ENCODE peak calls at places on chromosomes 13 and 19, in eight cellular contexts. A, K, W, L, Y, X, Q and P are unnamed samples.

GRCh38 chr13:20566424-20566916 is 487 bp upstream of the IFT88 start:
- DNase-seq in W (peak), Q (peak), X (no peak), A (no peak), K (no peak), L (peak), Y (no peak), P (peak)

GRCh38 chr13:23918208-23918607 is 20.9 kb upstream of the C1QTNF9B start:
- DNase-seq in A (no peak), L (no peak), X (no peak), Y (no peak), Q (peak), W (no peak), K (no peak), P (no peak)

GRCh38 chr13:77300176-77301141 is 26.4 kb downstream of the MYCBP2 start:
- DNase-seq in W (no peak), Q (peak), X (no peak), Y (no peak), L (no peak), K (no peak), A (no peak), P (no peak)

GRCh38 chr13:33932765-33933406 is 114.9 kb downstream of the RFC3 start:
- DNase-seq in A (no peak), Y (no peak), K (no peak), L (no peak), Q (no peak), X (no peak), W (no peak), P (no peak)

GRCh38 chr13:81738364-81738763 is 1397.4 kb upstream of the SPRY2 start:
- DNase-seq in K (no peak), L (no peak), X (no peak), Q (peak), A (no peak), W (no peak), Y (no peak), P (peak)

GRCh38 chr13:40057228-40057627 is 401.8 kb downstream of the COG6 start:
- DNase-seq in L (no peak), Y (no peak), Q (no peak), K (no peak), A (no peak), X (no peak), W (no peak), P (no peak)

GRCh38 chr13:23754506-23754905 is 134.7 kb downstream of the MIPEP start:
- DNase-seq in L (no peak), A (no peak), W (no peak), Y (no peak), Q (no peak), X (no peak), K (peak), P (no peak)

GRCh38 chr13:21212138-21212775 is 35.8 kb downstream of the MRPL57 start:
- DNase-seq in A (no peak), K (no peak), Y (no peak), W (no peak), L (no peak), Q (no peak), X (no peak), P (no peak)

GRCh38 chr19:46660008-46660517 is 919 bp downstream of the DACT3 start:
- DNase-seq in Y (no peak), X (no peak), K (no peak), W (peak), A (peak), Q (no peak), L (no peak), P (no peak)

GRCh38 chr19:46015961-46016425 is 6.9 kb downstream of the PGLYRP1 start:
- DNase-seq in Q (no peak), L (no peak), Y (no peak), X (no peak), K (peak), A (no peak), W (no peak), P (no peak)

GRCh38 chr19:46639356-46640061 is 3.5 kb upstream of the GNG8 start:
- DNase-seq in K (peak), L (no peak), W (peak), Q (no peak), X (peak), A (no peak), Y (peak), P (no peak)

GRCh38 chr19:940591-941291 is 14.9 kb downstream of the ARID3A start:
- DNase-seq in L (peak), W (peak), X (peak), Y (peak), K (peak), Q (peak), A (no peak), P (peak)

GRCh38 chr13:35266412-35266811 is 210.1 kb downstream of the MAB21L1 start:
- DNase-seq in K (no peak), X (no peak), Q (no peak), L (no peak), A (no peak), W (no peak), Y (no peak), P (no peak)

GRCh38 chr13:39224841-39225240 is 186.6 kb downstream of the NHLRC3 start:
- DNase-seq in X (no peak), W (no peak), Y (no peak), K (no peak), A (no peak), Q (peak), L (no peak), P (no peak)

GRCh38 chr19:51136333-51136732 is 5.8 kb upstream of the SIGLEC7 start:
- DNase-seq in K (no peak), X (no peak), A (no peak), Y (peak), Q (no peak), L (no peak), W (no peak), P (no peak)

GRCh38 chr13:74767031-74767430 is 632.8 kb upstream of the KLF12 start:
- DNase-seq in L (no peak), Y (no peak), Q (peak), K (no peak), X (no peak), W (no peak), A (no peak), P (no peak)

GRCh38 chr19:19406878-19407639 is 1.6 kb downstream of the GATAD2A start:
- DNase-seq in X (no peak), A (no peak), Y (no peak), K (peak), W (peak), L (no peak), Q (peak), P (peak)

GRCh38 chr19:7152568-7152967 is 83.1 kb downstream of the ZNF557 start:
- DNase-seq in X (no peak), A (peak), L (no peak), K (no peak), W (no peak), Y (no peak), Q (no peak), P (no peak)

GRCh38 chr13:29454931-29455481 is 140.5 kb downstream of the SLC7A1 start:
- DNase-seq in Y (no peak), L (no peak), Q (peak), W (no peak), A (peak), X (no peak), K (peak), P (peak)

GRCh38 chr13:52104624-52105023 is 24.2 kb downstream of the NEK5 start:
- DNase-seq in W (no peak), K (no peak), Y (no peak), L (no peak), Q (no peak), A (no peak), X (no peak), P (no peak)

GRCh38 chr19:2186071-2186846 is 22.5 kb downstream of the DOT1L start:
- DNase-seq in A (no peak), K (no peak), X (peak), Y (peak), L (no peak), W (peak), Q (no peak), P (no peak)

GRCh38 chr19:18167975-18168645 is 5.5 kb upstream of the IFI30 start:
- DNase-seq in Y (peak), A (no peak), W (peak), X (no peak), L (no peak), K (peak), Q (peak), P (peak)

GRCh38 chr19:56538761-56539263 is at the start of gene ZFP28:
- DNase-seq in K (peak), Y (peak), A (peak), L (no peak), Q (no peak), X (peak), W (peak), P (no peak)

GRCh38 chr13:44272692-44273091 is 100.9 kb upstream of the SERP2 start:
- DNase-seq in L (no peak), A (no peak), Y (no peak), Q (no peak), X (no peak), K (no peak), W (no peak), P (no peak)

GRCh38 chr19:10766681-10767201 is 48.9 kb downstream of the DNM2 start:
- DNase-seq in X (no peak), Y (no peak), W (no peak), Q (no peak), A (no peak), K (no peak), L (no peak), P (no peak)

GRCh38 chr19:19224852-19225494 is 13.2 kb downstream of the NCAN start:
- DNase-seq in Y (peak), K (peak), L (peak), X (no peak), A (peak), Q (peak), W (peak), P (peak)

GRCh38 chr13:39956036-39956435 is 300.6 kb downstream of the COG6 start:
- DNase-seq in Y (no peak), W (no peak), L (no peak), Q (no peak), A (no peak), K (peak), X (no peak), P (no peak)